ENCODE peak calls at places on chromosomes 13 and 19, in seven cellular contexts. M, V, Y, E, W, S and A are unnamed samples.

GRCh38 chr19:5929646-5930045 is 15.6 kb downstream of the CAPS start:
- DNase-seq in M (no peak), V (no peak), Y (no peak), E (no peak), W (no peak), S (no peak), A (no peak)

GRCh38 chr19:38047048-38047435 is 140.0 kb downstream of the SIPA1L3 start:
- DNase-seq in M (no peak), V (no peak), Y (peak), E (no peak), W (no peak), S (no peak), A (no peak)

GRCh38 chr13:35346494-35346893 is 130.0 kb downstream of the MAB21L1 start:
- DNase-seq in M (no peak), V (no peak), Y (no peak), E (no peak), W (no peak), S (no peak), A (no peak)

GRCh38 chr13:24274452-24274971 is 34.9 kb upstream of the C1QTNF9 start:
- DNase-seq in M (no peak), V (no peak), Y (peak), E (no peak), W (no peak), S (no peak), A (no peak)

GRCh38 chr19:51361228-51361627 is 5.0 kb downstream of the ETFB start:
- DNase-seq in M (peak), V (no peak), Y (no peak), E (no peak), W (no peak), S (no peak), A (no peak)

GRCh38 chr13:59356607-59357006 is 807.1 kb downstream of the DIAPH3 start:
- DNase-seq in M (peak), V (peak), Y (peak), E (peak), W (peak), S (peak), A (no peak)

GRCh38 chr19:33868076-33868735 is 71.5 kb downstream of the KCTD15 start:
- DNase-seq in M (no peak), V (no peak), Y (no peak), E (no peak), W (no peak), S (no peak), A (no peak)

GRCh38 chr13:97855570-97855970 is 97.9 kb upstream of the IPO5 start:
- DNase-seq in M (no peak), V (peak), Y (peak), E (no peak), W (no peak), S (peak), A (no peak)

GRCh38 chr13:112880976-112881540 is 88.0 kb upstream of the MCF2L start:
- DNase-seq in M (peak), V (no peak), Y (no peak), E (no peak), W (peak), S (no peak), A (no peak)

GRCh38 chr13:63389756-63390155 is 1974.1 kb upstream of the PCDH20 start:
- DNase-seq in M (no peak), V (no peak), Y (no peak), E (no peak), W (no peak), S (no peak), A (no peak)

GRCh38 chr13:45481688-45482087 is 16.9 kb downstream of the COG3 start:
- DNase-seq in M (no peak), V (no peak), Y (no peak), E (no peak), W (no peak), S (no peak), A (no peak)

GRCh38 chr13:74573654-74574053 is 439.4 kb upstream of the KLF12 start:
- DNase-seq in M (no peak), V (no peak), Y (no peak), E (no peak), W (no peak), S (no peak), A (no peak)

GRCh38 chr19:42199440-42200115 is 17.9 kb downstream of the DEDD2 start:
- DNase-seq in M (peak), V (no peak), Y (no peak), E (peak), W (peak), S (peak), A (peak)

GRCh38 chr13:26230703-26231102 is 8.6 kb upstream of the RNF6 start:
- DNase-seq in M (no peak), V (no peak), Y (no peak), E (no peak), W (no peak), S (no peak), A (no peak)

GRCh38 chr19:44706506-44707236 is 7.7 kb downstream of the CEACAM16 start:
- DNase-seq in M (no peak), V (no peak), Y (no peak), E (no peak), W (no peak), S (no peak), A (no peak)

GRCh38 chr19:10756371-10756770 is 38.5 kb downstream of the DNM2 start:
- DNase-seq in M (no peak), V (no peak), Y (no peak), E (no peak), W (no peak), S (no peak), A (no peak)

GRCh38 chr19:38559428-38560401 is 58.0 kb downstream of the MAP4K1 start:
- DNase-seq in M (peak), V (no peak), Y (no peak), E (no peak), W (peak), S (no peak), A (no peak)

GRCh38 chr13:93984876-93985275 is 494.6 kb downstream of the DCT start:
- DNase-seq in M (no peak), V (no peak), Y (no peak), E (no peak), W (no peak), S (no peak), A (no peak)

GRCh38 chr13:23715092-23715761 is 145.0 kb downstream of the TNFRSF19 start:
- DNase-seq in M (no peak), V (no peak), Y (no peak), E (no peak), W (no peak), S (no peak), A (no peak)

GRCh38 chr13:39956036-39956435 is 300.6 kb downstream of the COG6 start:
- DNase-seq in M (no peak), V (no peak), Y (no peak), E (no peak), W (no peak), S (no peak), A (no peak)

GRCh38 chr13:110774051-110774450 is 60.6 kb downstream of the ING1 start:
- DNase-seq in M (no peak), V (no peak), Y (no peak), E (no peak), W (no peak), S (no peak), A (no peak)

GRCh38 chr13:42396501-42396900 is 124.5 kb downstream of the AKAP11 start:
- DNase-seq in M (no peak), V (no peak), Y (no peak), E (no peak), W (no peak), S (no peak), A (no peak)

GRCh38 chr13:75165543-75166230 is 316.3 kb downstream of the TBC1D4 start:
- DNase-seq in M (no peak), V (no peak), Y (no peak), E (no peak), W (no peak), S (no peak), A (no peak)

GRCh38 chr13:108922108-108922507 is 292.7 kb downstream of the MYO16 start:
- DNase-seq in M (no peak), V (no peak), Y (no peak), E (no peak), W (no peak), S (no peak), A (no peak)

GRCh38 chr13:108921238-108921637 is 291.8 kb downstream of the MYO16 start:
- DNase-seq in M (no peak), V (no peak), Y (no peak), E (no peak), W (no peak), S (no peak), A (no peak)

GRCh38 chr13:108917581-108917980 is 288.2 kb downstream of the MYO16 start:
- DNase-seq in M (no peak), V (peak), Y (peak), E (no peak), W (no peak), S (no peak), A (no peak)

GRCh38 chr13:108919036-108919907 is 289.9 kb downstream of the MYO16 start:
- DNase-seq in M (no peak), V (no peak), Y (no peak), E (no peak), W (no peak), S (no peak), A (no peak)

DNA sequence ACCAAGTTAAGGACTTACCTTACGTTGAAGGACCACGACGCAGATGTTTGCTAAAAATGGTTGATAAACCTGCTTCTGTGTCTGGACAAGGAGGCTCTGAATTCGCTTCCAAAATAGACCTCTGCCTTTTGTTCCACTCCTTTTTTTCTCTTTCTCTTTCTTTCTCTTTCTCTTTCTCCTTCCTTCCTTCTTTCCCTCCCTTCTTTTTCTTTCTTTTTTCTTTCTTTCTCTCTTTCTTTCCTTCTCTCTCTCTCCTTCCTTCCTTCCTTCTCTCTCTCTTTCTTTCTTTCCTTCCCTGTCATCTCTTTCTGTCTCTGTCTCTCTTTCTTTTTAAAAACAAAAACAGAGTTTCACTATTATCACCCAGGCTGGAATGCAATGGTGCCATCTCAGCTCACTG is 290.7 kb downstream of the MYO16 start:
- DNase-seq in M (no peak), V (no peak), Y (no peak), E (no peak), W (no peak), S (no peak), A (no peak)
- H3K4me3 ChIP-seq in M (no peak), V (no peak), Y (no peak), E (no peak), W (no peak), S (no peak), A (no peak)

DNA sequence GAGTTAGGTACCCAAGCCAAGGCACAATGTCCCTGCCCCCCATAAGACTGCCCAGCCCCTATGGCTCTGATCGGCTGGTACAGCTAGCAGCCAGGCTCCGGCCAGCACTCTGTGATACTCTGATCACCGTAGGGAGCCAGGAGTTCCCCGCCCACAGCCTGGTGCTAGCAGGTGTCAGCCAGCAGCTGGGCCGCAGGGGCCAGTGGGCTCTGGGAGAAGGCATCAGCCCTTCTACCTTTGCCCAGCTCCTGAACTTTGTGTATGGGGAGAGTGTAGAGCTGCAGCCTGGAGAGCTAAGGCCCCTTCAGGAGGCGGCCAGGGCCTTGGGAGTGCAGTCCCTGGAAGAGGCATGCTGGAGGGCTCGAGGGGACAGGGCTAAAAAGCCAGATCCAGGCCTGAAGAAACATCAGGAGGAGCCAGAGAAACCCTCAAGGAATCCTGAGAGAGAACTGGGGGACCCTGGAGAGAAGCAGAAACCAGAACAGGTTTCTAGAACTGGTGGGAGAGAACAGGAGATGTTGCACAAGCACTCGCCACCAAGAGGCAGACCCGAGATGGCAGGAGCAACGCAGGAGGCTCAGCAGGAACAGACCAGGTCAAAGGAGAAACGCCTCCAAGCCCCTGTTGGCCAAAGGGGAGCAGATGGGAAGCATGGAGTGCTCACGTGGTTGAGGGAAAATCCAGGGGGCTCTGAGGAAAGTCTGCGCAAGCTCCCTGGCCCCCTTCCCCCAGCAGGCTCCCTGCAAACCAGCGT is 3.0 kb upstream of the KMT2B start:
- DNase-seq in M (no peak), V (no peak), Y (no peak), E (no peak), W (no peak), S (no peak), A (no peak)
- TF ChIP-seq CTCF in M (no peak), V (no peak), Y (no peak), E (no peak), W (no peak), S (no peak), A (no peak)

DNA sequence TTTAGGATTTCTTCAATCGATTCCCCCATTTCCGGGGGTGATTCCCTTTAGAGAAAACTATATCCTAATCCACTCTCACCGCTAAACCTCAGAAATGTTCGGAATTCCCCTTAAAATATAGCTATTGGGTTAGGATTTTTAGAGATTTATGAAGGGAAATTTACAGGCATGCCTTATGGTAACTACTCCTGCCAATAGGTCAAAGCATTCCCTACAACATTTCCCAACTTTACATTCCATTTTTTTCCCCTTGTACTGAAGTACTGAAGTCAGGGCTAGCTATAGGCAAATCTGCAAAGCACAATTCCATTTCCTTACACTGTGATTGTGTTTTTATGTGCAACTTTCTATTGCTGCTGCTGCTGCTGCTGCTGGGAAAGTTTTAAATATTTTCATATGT is 2.1 kb downstream of the EDNRB start:
- DNase-seq in M (no peak), V (no peak), Y (no peak), E (no peak), W (no peak), S (no peak), A (no peak)
- H3K4me3 ChIP-seq in M (peak), V (no peak), Y (peak), E (peak), W (peak), S (peak), A (no peak)

GRCh38 chr13:79056706-79057105 is 349.3 kb downstream of the RBM26 start:
- DNase-seq in M (no peak), V (no peak), Y (no peak), E (no peak), W (no peak), S (no peak), A (no peak)

GRCh38 chr13:79062291-79062690 is 343.8 kb downstream of the RBM26 start:
- DNase-seq in M (no peak), V (no peak), Y (no peak), E (no peak), W (no peak), S (no peak), A (no peak)

DNA sequence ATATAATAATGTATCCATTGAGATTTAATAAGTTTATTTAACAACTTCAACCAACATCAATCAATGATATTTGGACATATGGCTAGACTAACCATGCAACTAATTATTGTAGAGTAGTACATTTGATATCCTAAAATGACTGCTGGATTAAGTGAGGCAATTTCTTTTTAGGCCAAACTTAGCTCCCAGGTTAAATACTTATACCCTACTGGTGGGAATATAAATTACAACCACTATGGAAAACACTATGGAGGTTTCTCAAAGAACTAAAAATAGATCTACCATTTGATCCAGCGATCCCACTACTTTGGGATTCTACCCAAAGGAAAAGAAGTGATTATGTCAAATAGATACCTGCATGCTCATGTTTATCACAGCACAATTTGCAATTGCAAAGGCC is 345.8 kb downstream of the RBM26 start:
- DNase-seq in M (no peak), V (no peak), Y (no peak), E (no peak), W (no peak), S (no peak), A (no peak)
- TF ChIP-seq CTCF in M (peak), V (no peak), Y (no peak), E (no peak), W (no peak), S (no peak), A (no peak)

GRCh38 chr19:48571378-48572162 is 19.6 kb downstream of the SULT2B1 start:
- DNase-seq in M (no peak), V (no peak), Y (no peak), E (no peak), W (peak), S (no peak), A (no peak)
- H3K4me3 ChIP-seq in M (no peak), V (no peak), Y (no peak), E (no peak), W (no peak), S (no peak), A (no peak)

GRCh38 chr19:1384478-1385110 is 887 bp downstream of the NDUFS7 start:
- DNase-seq in M (no peak), V (no peak), Y (no peak), E (no peak), W (no peak), S (no peak), A (no peak)

GRCh38 chr19:1384085-1384462 is 367 bp downstream of the NDUFS7 start:
- DNase-seq in M (no peak), V (no peak), Y (no peak), E (no peak), W (no peak), S (no peak), A (no peak)

GRCh38 chr19:1383311-1384084 is at the start of gene NDUFS7:
- DNase-seq in M (peak), V (peak), Y (peak), E (peak), W (peak), S (peak), A (peak)

GRCh38 chr19:1382250-1382649 is 1.5 kb upstream of the NDUFS7 start:
- DNase-seq in M (no peak), V (no peak), Y (no peak), E (no peak), W (no peak), S (no peak), A (no peak)

DNA sequence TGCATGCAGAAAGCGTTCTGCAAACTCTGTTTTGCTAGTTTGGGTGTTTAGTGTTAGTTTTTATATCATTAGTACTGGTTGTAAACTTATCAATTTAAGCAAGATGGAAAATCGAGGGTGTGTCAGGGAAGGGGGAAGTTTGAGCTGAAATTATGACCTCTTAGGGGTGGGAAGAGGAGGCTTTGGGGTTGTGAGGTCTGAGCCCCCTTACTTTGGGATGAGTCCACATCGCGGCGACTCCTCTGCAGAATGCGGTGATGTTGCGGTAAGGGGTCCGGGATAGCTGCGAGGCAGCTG is 745 bp upstream of the NDUFS7 start:
- DNase-seq in M (no peak), V (no peak), Y (no peak), E (no peak), W (no peak), S (no peak), A (no peak)
- TF ChIP-seq CTCF in M (no peak), V (no peak), Y (no peak), E (no peak), W (no peak), S (peak), A (no peak)

GRCh38 chr13:99270503-99270902 is 12.3 kb upstream of the GPR18 start:
- DNase-seq in M (no peak), V (no peak), Y (no peak), E (no peak), W (no peak), S (no peak), A (no peak)

GRCh38 chr13:99267927-99268326 is 9.7 kb upstream of the GPR18 start:
- DNase-seq in M (no peak), V (no peak), Y (no peak), E (no peak), W (no peak), S (no peak), A (no peak)

GRCh38 chr13:99269627-99270252 is 11.6 kb upstream of the GPR18 start:
- DNase-seq in M (no peak), V (peak), Y (peak), E (no peak), W (no peak), S (no peak), A (peak)

GRCh38 chr13:99266827-99267226 is 8.6 kb upstream of the GPR18 start:
- DNase-seq in M (no peak), V (no peak), Y (no peak), E (no peak), W (no peak), S (no peak), A (no peak)

DNA sequence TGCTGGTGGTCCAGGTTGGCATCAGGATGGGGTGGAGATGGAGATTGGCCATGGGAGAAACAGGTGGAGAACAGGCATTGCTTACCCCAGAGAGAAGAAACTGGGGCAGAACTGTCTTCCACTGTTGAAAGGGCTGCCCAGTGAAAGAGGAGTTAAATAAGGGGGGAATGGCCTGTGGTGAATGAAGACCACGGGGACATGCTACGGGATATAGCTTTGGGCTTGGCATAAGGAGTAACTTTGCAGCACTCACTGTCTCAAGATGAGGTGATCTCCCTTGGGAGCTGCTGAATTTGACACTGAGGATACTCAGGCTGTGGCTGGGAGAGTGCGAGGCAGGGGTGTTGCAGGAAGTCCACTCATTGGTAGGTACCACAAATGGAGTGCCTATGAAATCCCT is 10.6 kb upstream of the GPR18 start:
- DNase-seq in M (no peak), V (no peak), Y (no peak), E (no peak), W (no peak), S (no peak), A (no peak)
- H3K4me3 ChIP-seq in M (no peak), V (no peak), Y (no peak), E (no peak), W (no peak), S (no peak), A (no peak)